ENCODE peak calls at places on chromosomes 3 and 15, in eight cellular contexts. C, H, S, P, U, W, F and B are unnamed samples.

GRCh38 chr15:91649922-91650321 is 203.6 kb upstream of the SLCO3A1 start:
- DNase-seq in C (no peak), H (no peak), S (no peak), P (no peak), U (no peak), W (no peak), F (no peak), B (no peak)

GRCh38 chr3:129934234-129935123 is 40.0 kb upstream of the TRH start:
- DNase-seq in C (no peak), H (peak), S (peak), P (peak), U (peak), W (peak), F (peak), B (peak)

GRCh38 chr3:170599995-170600624 is 14.2 kb upstream of the SLC7A14 start:
- DNase-seq in C (no peak), H (no peak), S (no peak), P (no peak), U (no peak), W (no peak), F (no peak), B (no peak)

GRCh38 chr3:36164400-36164799 is 215.9 kb upstream of the STAC start:
- DNase-seq in C (no peak), H (no peak), S (no peak), P (no peak), U (no peak), W (no peak), F (no peak), B (no peak)

GRCh38 chr3:140204271-140204984 is 269.4 kb downstream of the CLSTN2 start:
- DNase-seq in C (no peak), H (no peak), S (no peak), P (peak), U (no peak), W (no peak), F (no peak), B (no peak)

GRCh38 chr15:62900071-62900812 is 142.3 kb upstream of the TPM1 start:
- DNase-seq in C (no peak), H (no peak), S (no peak), P (no peak), U (no peak), W (peak), F (no peak), B (no peak)

GRCh38 chr15:98667521-98668179 is 19.3 kb downstream of the IGF1R start:
- DNase-seq in C (no peak), H (no peak), S (no peak), P (peak), U (no peak), W (no peak), F (no peak), B (no peak)

GRCh38 chr3:15685927-15686326 is 84.4 kb downstream of the BTD start:
- DNase-seq in C (no peak), H (peak), S (no peak), P (no peak), U (no peak), W (no peak), F (no peak), B (peak)

GRCh38 chr15:27669641-27670040 is 429.5 kb downstream of the OCA2 start:
- DNase-seq in C (no peak), H (no peak), S (no peak), P (no peak), U (no peak), W (no peak), F (no peak), B (no peak)

GRCh38 chr3:178475062-178475461 is 61.2 kb upstream of the KCNMB2 start:
- DNase-seq in C (no peak), H (no peak), S (no peak), P (peak), U (no peak), W (no peak), F (no peak), B (peak)

GRCh38 chr15:64251121-64251520 is 88.3 kb upstream of the PPIB start:
- DNase-seq in C (no peak), H (peak), S (no peak), P (no peak), U (no peak), W (no peak), F (no peak), B (no peak)

GRCh38 chr3:90132220-90132619 is 1024.8 kb downstream of the EPHA3 start:
- DNase-seq in C (peak), H (no peak), S (no peak), P (no peak), U (no peak), W (no peak), F (no peak), B (no peak)

GRCh38 chr15:62866366-62866765 is 176.2 kb upstream of the TPM1 start:
- DNase-seq in C (no peak), H (no peak), S (no peak), P (no peak), U (no peak), W (no peak), F (no peak), B (no peak)

GRCh38 chr3:32392530-32393302 is 1.1 kb downstream of the CMTM7 start:
- DNase-seq in C (no peak), H (peak), S (peak), P (peak), U (no peak), W (no peak), F (no peak), B (no peak)

GRCh38 chr3:15055019-15055557 is 10.0 kb downstream of the MRPS25 start:
- DNase-seq in C (no peak), H (peak), S (peak), P (no peak), U (no peak), W (no peak), F (no peak), B (no peak)

GRCh38 chr3:120274739-120275167 is 10.3 kb downstream of the GPR156 start:
- DNase-seq in C (no peak), H (peak), S (peak), P (no peak), U (no peak), W (no peak), F (peak), B (no peak)

GRCh38 chr15:74170083-74170844 is 3.2 kb upstream of the ISLR start:
- DNase-seq in C (no peak), H (no peak), S (no peak), P (no peak), U (no peak), W (no peak), F (no peak), B (no peak)

GRCh38 chr15:78619022-78619950 is 1.5 kb downstream of the CHRNA3 start:
- DNase-seq in C (no peak), H (no peak), S (no peak), P (peak), U (no peak), W (no peak), F (no peak), B (peak)

GRCh38 chr15:50531763-50532162 is 14.7 kb downstream of the USP50 start:
- DNase-seq in C (no peak), H (peak), S (no peak), P (no peak), U (no peak), W (no peak), F (no peak), B (no peak)

GRCh38 chr15:70775160-70775559 is 11.8 kb upstream of the UACA start:
- DNase-seq in C (no peak), H (peak), S (peak), P (no peak), U (no peak), W (no peak), F (no peak), B (no peak)

GRCh38 chr3:37282996-37283395 is 108.6 kb upstream of the LRRFIP2 start:
- DNase-seq in C (no peak), H (no peak), S (peak), P (no peak), U (no peak), W (no peak), F (no peak), B (no peak)

GRCh38 chr3:29694783-29695182 is 413.9 kb downstream of the RBMS3 start:
- DNase-seq in C (no peak), H (peak), S (peak), P (peak), U (no peak), W (peak), F (no peak), B (peak)

GRCh38 chr15:51312754-51313390 is 25.5 kb downstream of the CYP19A1 start:
- DNase-seq in C (no peak), H (peak), S (peak), P (no peak), U (no peak), W (no peak), F (no peak), B (no peak)

GRCh38 chr3:56970401-56971002 is 90.0 kb upstream of the SPATA12 start:
- DNase-seq in C (no peak), H (no peak), S (no peak), P (no peak), U (peak), W (no peak), F (no peak), B (no peak)

GRCh38 chr15:85479071-85479647 is 98.8 kb downstream of the AKAP13 start:
- DNase-seq in C (no peak), H (peak), S (peak), P (peak), U (peak), W (no peak), F (no peak), B (no peak)